ENCODE peak calls at places on chromosomes 13 and 19, in seven cellular contexts. V is PC-3, E is GM23248, T is mammary epithelial cell, Z is GM23338, W is A673, D is fibroblast of lung. C is an unnamed sample.

GRCh38 chr19:1501200-1501595 is 10.2 kb downstream of the REEP6 start:
- DNase-seq in V (no peak), E (no peak), T (no peak), Z (no peak), W (no peak), D (no peak), C (no peak)

GRCh38 chr13:113970810-113971470 is 2.9 kb downstream of the C13orf46 start:
- DNase-seq in V (peak), E (peak), T (peak), Z (no peak), W (no peak), D (peak), C (no peak)

GRCh38 chr13:59368652-59369051 is 795.1 kb downstream of the DIAPH3 start:
- DNase-seq in V (no peak), E (no peak), T (no peak), Z (no peak), W (no peak), D (no peak), C (no peak)

GRCh38 chr13:97834255-97834654 is 119.2 kb upstream of the IPO5 start:
- DNase-seq in V (no peak), E (no peak), T (no peak), Z (no peak), W (no peak), D (no peak), C (no peak)

GRCh38 chr19:28208745-28209144 is 1004.2 kb downstream of the UQCRFS1 start:
- DNase-seq in V (no peak), E (no peak), T (no peak), Z (peak), W (no peak), D (peak), C (no peak)

GRCh38 chr13:32881074-32881791 is 135.0 kb upstream of the KL start:
- DNase-seq in V (peak), E (peak), T (peak), Z (no peak), W (peak), D (peak), C (no peak)

GRCh38 chr13:41460930-41461329 is 3.6 kb downstream of the RGCC start:
- DNase-seq in V (no peak), E (no peak), T (no peak), Z (no peak), W (no peak), D (no peak), C (no peak)

GRCh38 chr19:38274734-38275133 is 10.4 kb downstream of the SPINT2 start:
- DNase-seq in V (no peak), E (no peak), T (no peak), Z (no peak), W (no peak), D (no peak), C (no peak)

GRCh38 chr19:45098521-45099464 is 5.8 kb downstream of the PPP1R37 start:
- DNase-seq in V (no peak), E (peak), T (no peak), Z (no peak), W (peak), D (peak), C (no peak)

GRCh38 chr13:106560791-106561190 is 7.1 kb downstream of the ARGLU1 start:
- DNase-seq in V (no peak), E (no peak), T (no peak), Z (no peak), W (no peak), D (no peak), C (no peak)

GRCh38 chr19:7267792-7268736 is 26.1 kb downstream of the INSR start:
- DNase-seq in V (no peak), E (no peak), T (no peak), Z (no peak), W (no peak), D (no peak), C (no peak)

GRCh38 chr13:59677966-59678814 is 485.5 kb downstream of the DIAPH3 start:
- DNase-seq in V (peak), E (peak), T (peak), Z (peak), W (peak), D (peak), C (peak)

GRCh38 chr13:95924389-95924994 is 128.7 kb downstream of the UGGT2 start:
- DNase-seq in V (peak), E (peak), T (peak), Z (peak), W (peak), D (peak), C (no peak)

GRCh38 chr13:35213911-35214310 is 262.6 kb downstream of the MAB21L1 start:
- DNase-seq in V (no peak), E (no peak), T (no peak), Z (no peak), W (no peak), D (no peak), C (no peak)

GRCh38 chr19:3586124-3586626 is 897 bp downstream of the GIPC3 start:
- DNase-seq in V (no peak), E (no peak), T (no peak), Z (peak), W (peak), D (no peak), C (peak)

GRCh38 chr19:38319421-38320258 is at the start of gene KCNK6:
- DNase-seq in V (no peak), E (peak), T (peak), Z (peak), W (no peak), D (peak), C (peak)

GRCh38 chr13:42485272-42485671 is 88.7 kb upstream of the TNFSF11 start:
- DNase-seq in V (no peak), E (no peak), T (peak), Z (no peak), W (no peak), D (no peak), C (no peak)

GRCh38 chr19:5563941-5564612 is 3.7 kb downstream of the TINCR start:
- DNase-seq in V (peak), E (peak), T (peak), Z (no peak), W (peak), D (no peak), C (no peak)

GRCh38 chr19:5567971-5568407 is 236 bp upstream of the TINCR start:
- DNase-seq in V (no peak), E (no peak), T (no peak), Z (no peak), W (no peak), D (no peak), C (no peak)

GRCh38 chr19:5564930-5565329 is 2.8 kb downstream of the TINCR start:
- DNase-seq in V (no peak), E (no peak), T (no peak), Z (no peak), W (no peak), D (no peak), C (no peak)

GRCh38 chr19:5571777-5572176 is 4.0 kb upstream of the TINCR start:
- DNase-seq in V (no peak), E (no peak), T (no peak), Z (no peak), W (no peak), D (no peak), C (no peak)

DNA sequence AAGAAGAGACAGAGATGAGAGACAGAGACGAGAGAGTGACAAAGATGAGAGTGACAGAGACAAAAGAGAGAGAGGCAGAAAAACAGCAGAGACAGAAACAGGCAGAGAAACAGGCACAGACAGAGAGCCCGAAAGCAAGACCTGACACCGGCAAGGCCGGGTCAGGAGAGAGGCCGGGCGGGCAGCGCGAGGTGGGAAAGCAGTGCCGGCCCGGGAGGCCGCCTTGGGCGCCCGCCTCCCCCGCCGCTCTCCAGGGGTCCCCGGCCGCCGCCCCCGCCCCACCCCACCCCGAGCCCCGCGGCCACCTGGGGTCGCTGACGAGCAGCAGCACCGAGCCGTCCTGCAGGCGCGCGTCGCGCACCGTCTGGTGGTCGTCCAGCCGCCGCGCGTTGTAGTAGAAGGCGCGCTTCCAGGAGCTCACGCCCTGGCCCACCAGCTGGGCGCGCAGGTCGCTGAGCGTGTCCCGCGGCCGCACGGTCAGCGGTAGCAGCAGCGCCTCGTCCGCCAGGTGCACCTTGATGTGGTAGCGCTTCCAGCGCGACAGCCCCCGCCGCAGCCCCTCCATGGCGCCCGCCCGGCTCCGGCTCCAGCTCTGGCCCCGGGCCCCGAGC is at the start of gene TINCR:
- DNase-seq in V (no peak), E (no peak), T (no peak), Z (peak), W (peak), D (no peak), C (peak)
- TF ChIP-seq EZH2 in V (no peak), E (peak), T (no peak), Z (no peak), W (no peak), D (peak), C (no peak)

GRCh38 chr13:61414686-61415664 is 674 bp downstream of the PCDH20 start:
- DNase-seq in V (peak), E (no peak), T (peak), Z (peak), W (peak), D (peak), C (peak)
- TF ChIP-seq EZH2 in V (no peak), E (no peak), T (peak), Z (peak), W (no peak), D (no peak), C (no peak)

GRCh38 chr13:71395053-71395452 is 472.0 kb downstream of the DACH1 start:
- DNase-seq in V (no peak), E (no peak), T (no peak), Z (no peak), W (no peak), D (no peak), C (no peak)

DNA sequence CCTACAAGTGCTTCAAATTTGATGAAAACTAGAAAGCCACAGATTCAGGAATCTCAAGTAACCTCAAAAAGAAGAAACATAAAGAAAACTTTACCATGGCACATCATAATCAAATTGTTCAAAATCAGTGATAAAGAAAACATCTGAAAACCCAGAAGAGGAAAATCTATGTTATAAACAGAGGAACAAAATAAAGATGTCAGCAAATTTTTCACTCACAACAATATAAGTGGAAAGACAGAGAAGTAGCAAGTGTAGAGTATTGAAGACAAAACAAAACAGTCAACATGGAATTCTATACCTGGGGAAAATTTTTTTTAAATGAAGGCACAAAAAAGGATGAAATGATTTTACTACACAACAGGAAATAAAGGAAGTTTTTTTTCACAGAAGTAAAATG is 470.9 kb downstream of the DACH1 start:
- DNase-seq in V (no peak), E (no peak), T (no peak), Z (no peak), W (no peak), D (no peak), C (no peak)
- TF ChIP-seq EZH2 in V (no peak), E (no peak), T (no peak), Z (no peak), W (no peak), D (no peak), C (no peak)

GRCh38 chr19:13095934-13096890 is 6.4 kb downstream of the LYL1 start:
- DNase-seq in V (peak), E (no peak), T (no peak), Z (peak), W (no peak), D (no peak), C (peak)
- TF ChIP-seq EZH2 in V (no peak), E (no peak), T (no peak), Z (no peak), W (no peak), D (no peak), C (no peak)

DNA sequence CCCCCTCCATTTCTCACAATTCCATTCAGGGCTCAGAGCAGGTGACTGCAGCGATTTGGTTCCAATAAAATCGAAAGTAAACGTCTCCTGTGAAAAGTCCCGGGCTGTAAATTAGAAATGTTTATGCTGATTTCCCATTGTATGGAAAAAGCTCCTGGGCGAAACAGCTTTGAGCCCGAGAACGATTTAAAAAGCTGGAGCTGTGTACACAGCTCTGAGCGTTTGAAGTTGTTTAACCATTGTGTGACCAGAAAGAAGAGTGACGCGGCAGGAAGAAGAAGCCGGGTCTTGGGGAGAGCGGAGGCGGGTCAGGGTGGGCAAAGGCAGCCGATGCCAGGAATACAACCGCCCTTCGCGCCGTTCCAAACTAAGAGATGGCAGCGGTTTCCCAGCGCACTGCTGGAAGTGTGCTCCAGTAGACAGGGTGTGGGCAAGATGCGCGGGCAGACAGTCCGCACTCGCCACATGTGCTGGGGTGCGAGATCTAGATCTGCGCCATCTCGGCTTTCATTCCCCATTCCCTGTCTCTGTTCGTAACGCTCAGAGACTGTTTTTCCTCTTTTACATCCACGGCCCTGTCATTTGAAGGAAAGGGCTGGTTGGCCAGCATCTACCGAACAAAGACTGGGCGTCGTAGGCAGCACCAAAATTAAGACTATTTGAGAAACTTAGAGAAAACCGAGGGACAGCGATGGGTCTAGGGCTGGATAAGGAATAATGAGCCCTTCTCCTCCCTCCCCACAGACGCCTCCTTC is 960 bp upstream of the GSX1 start:
- DNase-seq in V (no peak), E (no peak), T (no peak), Z (peak), W (no peak), D (no peak), C (no peak)
- TF ChIP-seq EZH2 in V (no peak), E (peak), T (peak), Z (peak), W (peak), D (no peak), C (peak)

DNA sequence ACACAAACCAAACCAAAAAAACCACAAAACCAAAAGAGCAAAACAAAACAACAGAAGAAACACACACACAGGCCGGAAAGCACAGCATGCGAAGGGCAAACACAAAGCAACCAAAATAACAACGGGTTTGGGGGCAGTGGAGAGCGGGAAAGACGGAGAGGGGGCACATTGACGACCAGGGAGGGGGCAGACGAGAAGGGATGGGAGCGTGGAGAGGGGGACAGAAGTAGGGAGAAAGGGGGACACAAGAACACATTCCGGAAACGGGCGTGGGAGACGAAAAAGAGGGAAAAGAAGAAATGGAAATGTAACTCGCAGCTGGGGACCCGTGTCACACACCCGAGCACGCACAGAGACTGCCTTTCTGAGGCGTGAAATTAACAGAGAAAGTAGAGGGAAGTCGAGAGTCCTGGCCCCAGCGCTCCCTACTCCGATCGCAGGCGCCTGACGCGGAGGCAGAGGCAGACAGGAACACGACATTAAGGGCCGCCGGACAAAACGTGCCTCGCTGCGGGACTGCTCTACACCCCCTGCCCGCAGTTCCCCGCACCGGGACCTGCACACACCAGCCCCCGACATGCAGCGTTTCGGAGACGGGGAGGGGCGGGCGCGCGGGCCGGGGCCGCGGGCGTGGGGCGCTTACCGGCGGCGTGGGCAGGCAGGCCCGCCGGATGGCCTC is 652 bp downstream of the POU4F1 start:
- DNase-seq in V (no peak), E (no peak), T (no peak), Z (peak), W (peak), D (no peak), C (peak)
- TF ChIP-seq EZH2 in V (no peak), E (peak), T (peak), Z (peak), W (peak), D (peak), C (peak)

GRCh38 chr13:110521296-110521680 is 40.2 kb downstream of the RAB20 start:
- DNase-seq in V (no peak), E (peak), T (no peak), Z (no peak), W (no peak), D (no peak), C (no peak)

GRCh38 chr13:110520431-110521295 is 40.9 kb downstream of the RAB20 start:
- DNase-seq in V (no peak), E (peak), T (no peak), Z (no peak), W (no peak), D (peak), C (no peak)

GRCh38 chr13:110523180-110523579 is 38.3 kb downstream of the RAB20 start:
- DNase-seq in V (no peak), E (no peak), T (no peak), Z (no peak), W (no peak), D (no peak), C (no peak)

GRCh38 chr13:110523838-110524237 is 37.7 kb downstream of the RAB20 start:
- DNase-seq in V (no peak), E (no peak), T (no peak), Z (no peak), W (no peak), D (no peak), C (no peak)

DNA sequence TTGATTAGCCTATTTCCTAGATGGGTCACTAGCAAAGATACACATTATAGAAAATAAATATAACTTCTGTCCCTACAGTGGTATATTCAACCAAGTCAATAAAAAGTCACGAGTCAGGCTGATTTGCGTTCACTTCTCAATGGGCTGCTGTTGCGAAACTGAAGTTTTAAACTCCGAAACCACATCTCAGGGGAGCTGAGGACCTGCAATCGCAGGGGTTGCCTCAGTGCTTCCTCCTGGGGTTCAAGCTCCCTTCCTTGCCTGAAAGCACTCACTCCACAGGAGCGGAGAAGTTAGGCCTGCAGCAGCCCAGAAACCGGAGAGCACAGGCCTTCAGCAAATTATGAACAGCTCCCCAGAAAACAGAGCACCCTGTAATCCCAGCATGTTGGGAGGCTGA is 39.6 kb downstream of the RAB20 start:
- DNase-seq in V (no peak), E (no peak), T (no peak), Z (no peak), W (peak), D (no peak), C (no peak)
- TF ChIP-seq EZH2 in V (no peak), E (no peak), T (no peak), Z (no peak), W (no peak), D (no peak), C (no peak)

GRCh38 chr19:34577531-34578101 is 96.1 kb downstream of the WTIP start:
- DNase-seq in V (no peak), E (peak), T (no peak), Z (peak), W (no peak), D (no peak), C (peak)
- TF ChIP-seq EZH2 in V (no peak), E (no peak), T (no peak), Z (no peak), W (no peak), D (no peak), C (peak)

GRCh38 chr13:29361716-29362115 is 233.8 kb downstream of the SLC7A1 start:
- DNase-seq in V (no peak), E (no peak), T (no peak), Z (no peak), W (no peak), D (no peak), C (no peak)

GRCh38 chr13:29362849-29363604 is 232.5 kb downstream of the SLC7A1 start:
- DNase-seq in V (peak), E (peak), T (peak), Z (peak), W (peak), D (peak), C (peak)

GRCh38 chr13:29359181-29359580 is 236.3 kb downstream of the SLC7A1 start:
- DNase-seq in V (no peak), E (no peak), T (no peak), Z (peak), W (no peak), D (no peak), C (no peak)
- TF ChIP-seq EZH2 in V (no peak), E (no peak), T (no peak), Z (no peak), W (no peak), D (no peak), C (no peak)